ENCODE peak calls at places on chromosomes 11 and 22, in five cellular contexts. Y is stimulated activated CD4-positive, alpha-beta T cell treated with anti-CD3 and anti-CD28 coated beads, TNF-alpha, amount 100 ng/mL, for 48 hours; F is Calu3; U is T-helper 1 cell; T is kidney. B is an unnamed sample.

GRCh38 chr11:69508974-69509373 is 27.5 kb downstream of the LINC01488 start:
- DNase-seq in Y (no peak), F (no peak), U (no peak), T (no peak), B (no peak)

GRCh38 chr11:120195601-120196289 is 15.1 kb upstream of the OAF start:
- DNase-seq in Y (no peak), F (no peak), U (no peak), T (peak; percentile 47), B (no peak)

GRCh38 chr22:44088976-44089570 is 65.0 kb downstream of the PARVB start:
- DNase-seq in Y (no peak), F (no peak), U (no peak), T (peak; percentile 45), B (no peak)

GRCh38 chr11:210122-210802 is 2.8 kb downstream of the RIC8A start:
- DNase-seq in Y (no peak), F (no peak), U (no peak), T (peak; percentile 39), B (no peak)

GRCh38 chr11:13954591-13954990 is 7.9 kb upstream of the SPON1 start:
- DNase-seq in Y (no peak), F (no peak), U (no peak), T (no peak), B (no peak)

GRCh38 chr11:95829580-95830259 is 39.4 kb downstream of the CEP57 start:
- DNase-seq in Y (no peak), F (no peak), U (no peak), T (no peak), B (no peak)

GRCh38 chr11:26571861-26572654 is at the start of gene MUC15:
- DNase-seq in Y (no peak), F (no peak), U (no peak), T (no peak), B (no peak)

GRCh38 chr11:106466441-106467190 is 389.2 kb downstream of the AASDHPPT start:
- DNase-seq in Y (no peak), F (no peak), U (no peak), T (no peak), B (no peak)

GRCh38 chr22:35910013-35910860 is 118.4 kb downstream of the RBFOX2 start:
- DNase-seq in Y (no peak), F (no peak), U (no peak), T (no peak), B (no peak)

GRCh38 chr22:31488988-31489617 is 539 bp downstream of the EIF4ENIF1 start:
- DNase-seq in Y (peak; percentile 27), F (peak; percentile 33), U (peak; percentile 8), T (peak; percentile 83), B (peak; percentile 29)

GRCh38 chr22:30804626-30805025 is 110.0 kb downstream of the OSBP2 start:
- DNase-seq in Y (no peak), F (no peak), U (no peak), T (no peak), B (no peak)

GRCh38 chr22:24816841-24817240 is 10.8 kb downstream of the SGSM1 start:
- DNase-seq in Y (no peak), F (no peak), U (no peak), T (no peak), B (no peak)

GRCh38 chr11:106770489-106771100 is 247.7 kb downstream of the GUCY1A2 start:
- DNase-seq in Y (no peak), F (no peak), U (no peak), T (no peak), B (no peak)

GRCh38 chr11:70842256-70842655 is 410.1 kb downstream of the SHANK2 start:
- DNase-seq in Y (no peak), F (no peak), U (no peak), T (no peak), B (no peak)

GRCh38 chr11:32827276-32827675 is 2.5 kb upstream of the PRRG4 start:
- DNase-seq in Y (no peak), F (no peak), U (no peak), T (no peak), B (no peak)

GRCh38 chr11:111574373-111575230 is 27.6 kb upstream of the SIK2 start:
- DNase-seq in Y (no peak), F (no peak), U (no peak), T (no peak), B (no peak)

GRCh38 chr11:117686711-117687110 is 110.3 kb downstream of the DSCAML1 start:
- DNase-seq in Y (no peak), F (no peak), U (no peak), T (no peak), B (no peak)

GRCh38 chr11:102530558-102530957 is at the start of gene MMP7:
- DNase-seq in Y (no peak), F (peak; percentile 53), U (no peak), T (no peak), B (no peak)

GRCh38 chr11:110176366-110177056 is 83.3 kb downstream of the ZC3H12C start:
- DNase-seq in Y (no peak), F (no peak), U (no peak), T (no peak), B (no peak)

GRCh38 chr11:114083256-114084252 is 24.0 kb downstream of the ZBTB16 start:
- DNase-seq in Y (no peak), F (no peak), U (no peak), T (no peak), B (no peak)

GRCh38 chr11:77400775-77401469 is 73.0 kb downstream of the PAK1 start:
- DNase-seq in Y (no peak), F (no peak), U (no peak), T (no peak), B (no peak)

GRCh38 chr22:45996241-45997076 is 19.5 kb upstream of the WNT7B start:
- DNase-seq in Y (no peak), F (no peak), U (no peak), T (peak; percentile 94), B (no peak)

GRCh38 chr11:47854667-47855066 is 6.5 kb upstream of the NUP160 start:
- DNase-seq in Y (no peak), F (no peak), U (no peak), T (no peak), B (no peak)

B was measured in activated T-helper 9 cell treated with anti-CD3 and anti-CD28 coated beads, Interleukin-2, amount 50 U/mL, for 16 hours.